ENCODE peak calls at places on chromosomes 4 and X, in five cellular contexts. B is left colon, S is choroid plexus epithelial cell, Y is AG10803, G is ELR. L is an unnamed sample.

GRCh38 chrX:5113128-5113527 is 1115.5 kb downstream of the NLGN4X start:
- DNase-seq in Y (no peak), B (no peak), G (no peak), S (peak), L (no peak)

GRCh38 chrX:39984191-39984956 is 113.4 kb downstream of the BCOR start:
- DNase-seq in Y (peak), S (peak), G (no peak), B (no peak), L (peak)

GRCh38 chrX:13899607-13900006 is 82.7 kb upstream of the GPM6B start:
- DNase-seq in B (no peak), S (peak), Y (peak), G (peak), L (peak)

GRCh38 chr4:20194079-20195013 is 57.4 kb upstream of the SLIT2 start:
- DNase-seq in B (no peak), S (peak), Y (peak), G (peak), L (peak)

GRCh38 chrX:13180807-13181206 is 136.4 kb upstream of the FAM9C start:
- DNase-seq in B (no peak), G (peak), S (peak), Y (peak), L (peak)

GRCh38 chr4:97153042-97153441 is 990.2 kb downstream of the STPG2 start:
- DNase-seq in B (no peak), G (no peak), S (peak), Y (no peak), L (no peak)

GRCh38 chr4:67084801-67085200 is 460.5 kb downstream of the CENPC start:
- DNase-seq in G (no peak), Y (no peak), S (no peak), B (no peak), L (no peak)

GRCh38 chr4:144495944-144496343 is 150.0 kb upstream of the HHIP start:
- DNase-seq in G (no peak), Y (no peak), S (no peak), B (no peak), L (no peak)

GRCh38 chr4:189396435-189396834 is 544.2 kb upstream of the FRG1 start:
- DNase-seq in S (no peak), B (no peak), Y (no peak), G (no peak), L (no peak)

GRCh38 chr4:123744664-123745290 is 348.2 kb downstream of the SPRY1 start:
- DNase-seq in G (no peak), B (no peak), S (peak), Y (peak), L (peak)

GRCh38 chr4:139030614-139031235 is 15.1 kb downstream of the NOCT start:
- DNase-seq in B (peak), Y (peak), S (peak), G (peak), L (peak)

GRCh38 chr4:53943345-53944085 is 120.9 kb downstream of the CHIC2 start:
- DNase-seq in Y (peak), G (peak), S (peak), B (no peak), L (peak)

GRCh38 chr4:173508386-173509002 is 21.5 kb downstream of the HAND2 start:
- DNase-seq in S (no peak), B (no peak), G (no peak), Y (no peak), L (no peak)

GRCh38 chr4:633406-633805 is 8.0 kb downstream of the PDE6B start:
- DNase-seq in G (no peak), B (no peak), S (no peak), Y (no peak), L (no peak)

GRCh38 chr4:190020790-190021717 is 6.0 kb downstream of the FRG2 start:
- DNase-seq in B (no peak), Y (peak), S (peak), G (peak), L (peak)